ENCODE peak calls at places on chromosome 16, in six cellular contexts. O is K562; T is cardiac fibroblast; U is naive thymus-derived CD4-positive, alpha-beta T cell; W is AG10803; Z is AG04450. V is an unnamed sample.

GRCh38 chr16:10180771-10181163 is 1.5 kb downstream of the GRIN2A start:
- DNase-seq in U (no peak), W (no peak), O (peak; percentile 65), Z (no peak), T (peak; percentile 8), V (no peak)

GRCh38 chr16:58970775-58971174 is 236.7 kb upstream of the GOT2 start:
- DNase-seq in W (peak; percentile 50), Z (no peak), U (no peak), O (no peak), T (no peak), V (no peak)

GRCh38 chr16:69057400-69058378 is 47.8 kb upstream of the HAS3 start:
- DNase-seq in T (peak; percentile 94), U (no peak), Z (no peak), W (peak; percentile 79), O (no peak), V (peak; percentile 83)

GRCh38 chr16:85197611-85198566 is 85.6 kb upstream of the CIBAR2 start:
- DNase-seq in T (no peak), W (peak; percentile 40), Z (no peak), O (no peak), U (no peak), V (no peak)

GRCh38 chr16:85715169-85716015 is 26.6 kb upstream of the GINS2 start:
- DNase-seq in T (no peak), U (no peak), Z (no peak), W (no peak), O (no peak), V (peak; percentile 28)

GRCh38 chr16:85943702-85944101 is 44.7 kb downstream of the IRF8 start:
- DNase-seq in U (no peak), T (no peak), W (no peak), Z (no peak), O (no peak), V (no peak)

GRCh38 chr16:57283214-57283955 is 1.1 kb downstream of the PLLP start:
- DNase-seq in W (no peak), Z (no peak), T (no peak), U (no peak), O (no peak), V (no peak)

GRCh38 chr16:27795992-27796614 is 246.2 kb downstream of the KATNIP start:
- DNase-seq in W (peak; percentile 11), O (peak; percentile 65), Z (no peak), U (peak; percentile 10), T (peak; percentile 50), V (no peak)

GRCh38 chr16:14564323-14564722 is 65.7 kb downstream of the PARN start:
- DNase-seq in U (no peak), T (no peak), O (no peak), W (no peak), Z (no peak), V (no peak)

GRCh38 chr16:10502766-10503165 is 77.6 kb downstream of the EMP2 start:
- DNase-seq in U (no peak), W (no peak), T (no peak), Z (no peak), O (no peak), V (no peak)

GRCh38 chr16:78297066-78297666 is 197.7 kb downstream of the WWOX start:
- DNase-seq in T (no peak), Z (no peak), W (no peak), U (no peak), O (no peak), V (no peak)

GRCh38 chr16:46974352-46974751 is 878 bp upstream of the DNAJA2 start:
- DNase-seq in U (peak; percentile 26), O (peak; percentile 42), W (peak; percentile 11), T (peak; percentile 26), Z (no peak), V (no peak)

GRCh38 chr16:84841787-84842300 is 22.1 kb downstream of the CRISPLD2 start:
- DNase-seq in U (no peak), W (no peak), O (no peak), Z (no peak), T (no peak), V (no peak)

GRCh38 chr16:53502331-53503269 is at the start of gene AKTIP:
- DNase-seq in W (peak; percentile 61), Z (no peak), U (peak; percentile 31), O (peak; percentile 22), T (peak; percentile 52), V (no peak)

GRCh38 chr16:23682181-23682580 is 3.5 kb downstream of the PLK1 start:
- DNase-seq in O (no peak), T (peak; percentile 67), U (no peak), Z (no peak), W (peak; percentile 53), V (no peak)

GRCh38 chr16:13343981-13344380 is 442.6 kb downstream of the SHISA9 start:
- DNase-seq in U (no peak), T (no peak), Z (no peak), O (no peak), W (peak; percentile 9), V (no peak)

GRCh38 chr16:82655315-82655714 is 28.5 kb downstream of the CDH13 start:
- DNase-seq in Z (peak; percentile 69), T (peak; percentile 86), W (peak; percentile 89), O (no peak), U (peak; percentile 28), V (peak; percentile 75)

GRCh38 chr16:20538181-20538580 is 38.0 kb downstream of the ACSM2B start:
- DNase-seq in W (no peak), T (no peak), U (no peak), Z (no peak), O (no peak), V (no peak)

GRCh38 chr16:85229869-85230416 is 117.7 kb upstream of the CIBAR2 start:
- DNase-seq in T (no peak), U (no peak), Z (no peak), O (no peak), W (no peak), V (no peak)

GRCh38 chr16:53968454-53968853 is 264.5 kb downstream of the FTO start:
- DNase-seq in W (peak; percentile 50), U (no peak), T (peak; percentile 20), Z (no peak), O (no peak), V (no peak)

GRCh38 chr16:77657016-77657415 is 65.3 kb upstream of the NUDT7 start:
- DNase-seq in O (peak; percentile 71), T (peak; percentile 64), W (peak; percentile 22), Z (no peak), U (no peak), V (no peak)

GRCh38 chr16:1550696-1551095 is 17.2 kb downstream of the TMEM204 start:
- DNase-seq in Z (no peak), O (no peak), W (no peak), T (no peak), U (no peak), V (no peak)

GRCh38 chr16:53457670-53458069 is 23.4 kb downstream of the RBL2 start:
- DNase-seq in Z (no peak), T (no peak), U (peak; percentile 82), W (no peak), O (no peak), V (no peak)

GRCh38 chr16:346587-346986 is 5.9 kb downstream of the AXIN1 start:
- DNase-seq in O (no peak), Z (no peak), W (no peak), U (no peak), T (no peak), V (no peak)

GRCh38 chr16:2473425-2473926 is 1.5 kb upstream of the TBC1D24 start:
- DNase-seq in O (peak; percentile 41), W (no peak), T (no peak), U (peak; percentile 31), Z (no peak), V (no peak)

GRCh38 chr16:22787456-22788189 is 26.3 kb upstream of the HS3ST2 start:
- DNase-seq in Z (no peak), O (no peak), U (no peak), T (no peak), W (peak; percentile 95), V (peak; percentile 14)

GRCh38 chr16:27286446-27286845 is 17.9 kb upstream of the NSMCE1 start:
- DNase-seq in T (peak; percentile 97), O (no peak), W (peak; percentile 94), Z (peak; percentile 85), U (no peak), V (peak; percentile 85)

GRCh38 chr16:4915226-4915761 is 21.7 kb downstream of the PPL start:
- DNase-seq in T (peak; percentile 85), U (no peak), O (no peak), Z (peak; percentile 81), W (peak; percentile 89), V (peak; percentile 86)

GRCh38 chr16:56513972-56514371 is 5.9 kb downstream of the BBS2 start:
- DNase-seq in Z (peak; percentile 29), T (peak; percentile 79), O (peak; percentile 69), W (peak; percentile 73), U (peak; percentile 37), V (peak; percentile 36)

GRCh38 chr16:21060027-21060510 is 90.6 kb downstream of the DNAH3 start:
- DNase-seq in U (no peak), T (no peak), Z (no peak), O (no peak), W (no peak), V (no peak)

GRCh38 chr16:57297856-57298255 is 13.4 kb upstream of the PLLP start:
- DNase-seq in W (no peak), O (peak; percentile 54), T (no peak), U (peak; percentile 46), Z (no peak), V (no peak)

GRCh38 chr16:49838639-49839461 is 17.1 kb downstream of the ZNF423 start:
- DNase-seq in T (no peak), O (no peak), U (no peak), Z (no peak), W (no peak), V (no peak)
- H3K4me3 ChIP-seq in T (no peak overlapping the region), O (no peak overlapping the region), U (no peak overlapping the region), Z (no peak overlapping the region), W (no peak overlapping the region), V (no peak overlapping the region)

GRCh38 chr16:12332553-12332952 is 356.0 kb downstream of the SNX29 start:
- DNase-seq in W (no peak), O (no peak), Z (no peak), T (no peak), U (no peak), V (no peak)
- H3K4me3 ChIP-seq in W (no peak overlapping the region), O (no peak overlapping the region), Z (no peak overlapping the region), T (no peak overlapping the region), U (no peak overlapping the region), V (no peak overlapping the region)

DNA sequence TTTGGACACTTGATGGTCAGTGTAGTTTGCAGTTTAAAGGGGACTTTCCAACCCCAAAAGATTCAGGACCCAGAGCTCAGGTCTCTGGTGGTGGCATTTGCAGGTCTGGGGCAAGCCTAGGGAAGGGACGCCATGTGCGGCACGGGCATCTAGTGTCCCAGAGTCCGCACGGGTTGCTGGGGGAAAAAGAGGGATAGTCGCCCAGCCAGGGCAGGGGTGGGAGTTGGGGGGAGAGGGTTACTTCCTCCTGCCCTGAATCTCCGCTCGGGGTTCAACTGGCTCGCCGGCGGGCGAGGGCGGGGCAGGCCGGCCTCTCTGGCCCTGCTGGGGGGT is 239 bp upstream of the CA7 start:
- DNase-seq in W (no peak), U (no peak), O (no peak), Z (no peak), T (no peak), V (no peak)
- H3K4me3 ChIP-seq in W (no peak overlapping the region), U (no peak overlapping the region), O (no peak overlapping the region), Z (no peak overlapping the region), T (no peak overlapping the region), V (peak overlapping the region; percentile 37)

DNA sequence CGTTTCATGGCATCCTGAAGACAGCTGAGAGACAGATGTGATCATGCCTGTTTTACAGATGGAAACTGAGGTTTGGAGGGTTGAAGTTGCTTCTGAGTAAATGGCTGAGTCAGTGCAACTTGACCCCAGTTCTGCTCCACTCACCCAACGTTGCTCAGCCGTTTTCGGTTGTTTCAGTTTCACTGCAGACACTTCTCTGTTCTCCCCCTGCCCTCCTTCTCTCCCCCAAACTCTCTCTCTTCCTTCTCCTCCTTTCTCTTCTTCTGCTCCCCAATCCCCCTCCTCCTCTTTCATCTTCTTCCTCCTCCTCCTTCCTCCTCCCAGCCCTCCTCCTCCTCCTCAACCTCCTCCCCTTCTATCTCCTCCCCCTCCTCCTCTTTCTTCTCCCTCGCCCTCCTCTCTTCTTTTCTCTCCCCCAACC is 9.4 kb upstream of the CEP20 start:
- DNase-seq in W (peak; percentile 65), T (no peak), Z (no peak), U (no peak), O (peak; percentile 55), V (peak; percentile 12)
- H3K4me3 ChIP-seq in W (peak overlapping the region; percentile 25), T (no peak overlapping the region), Z (peak overlapping the region; percentile 23), U (no peak overlapping the region), O (no peak overlapping the region), V (no peak overlapping the region)